ENCODE peak calls at places on chromosomes 4 and X, in six cellular contexts. Z is NCI-H345; C is CD8-positive, alpha-beta memory T cell; I is stimulated activated CD8-positive, alpha-beta memory T cell treated with anti-CD3 and anti-CD28 coated beads, Interleukin-7, amount 100 ng/mL, for 1 hour; Q is stimulated activated naive B cell treated with anti-CD40 and anti-IgM and Interleukin-4, amounts not matched to agents 10 μg/mL and 1 μg/mL and 100 μg/mL, for 72 hours; E is aorta. F is an unnamed sample.
A peak's percentile ranks its signal among the peaks of the same experiment; 100 is the strongest.

GRCh38 chrX:143437439-143437838 is 79.8 kb downstream of the SPANXN3 start:
- DNase-seq in Z (peak; percentile 21), C (no peak), I (no peak), Q (no peak), E (no peak), F (no peak)

GRCh38 chr4:163542275-163542674 is 47.8 kb downstream of the TMA16 start:
- DNase-seq in Z (no peak), C (no peak), I (no peak), Q (no peak), E (no peak), F (no peak)

GRCh38 chr4:52979020-52979419 is 116.9 kb downstream of the RASL11B start:
- DNase-seq in Z (no peak), C (no peak), I (no peak), Q (no peak), E (no peak), F (no peak)

GRCh38 chr4:177332119-177332518 is 22.4 kb downstream of the NEIL3 start:
- DNase-seq in Z (no peak), C (no peak), I (no peak), Q (no peak), E (no peak), F (no peak)

GRCh38 chrX:119201570-119201969 is 34.5 kb upstream of the PGRMC1 start:
- DNase-seq in Z (no peak), C (no peak), I (no peak), Q (no peak), E (no peak), F (no peak)

GRCh38 chrX:17024896-17025295 is 78.4 kb downstream of the REPS2 start:
- DNase-seq in Z (no peak), C (no peak), I (no peak), Q (no peak), E (no peak), F (no peak)

GRCh38 chrX:36684053-36684452 is 324.1 kb upstream of the FAM47C start:
- DNase-seq in Z (no peak), C (no peak), I (no peak), Q (no peak), E (no peak), F (no peak)

GRCh38 chrX:11188664-11189063 is 77.5 kb downstream of the HCCS start:
- DNase-seq in Z (no peak), C (no peak), I (no peak), Q (no peak), E (no peak), F (no peak)

GRCh38 chr4:185717018-185717726 is 94.8 kb downstream of the SORBS2 start:
- DNase-seq in Z (no peak), C (no peak), I (no peak), Q (no peak), E (no peak), F (no peak)

GRCh38 chr4:18389118-18389517 is 367.6 kb upstream of the LCORL start:
- DNase-seq in Z (no peak), C (no peak), I (no peak), Q (no peak), E (no peak), F (no peak)

GRCh38 chr4:138948918-138949317 is 66.7 kb upstream of the NOCT start:
- DNase-seq in Z (no peak), C (no peak), I (no peak), Q (no peak), E (no peak), F (no peak)

GRCh38 chr4:143402776-143403550 is 66.3 kb downstream of the GAB1 start:
- DNase-seq in Z (no peak), C (no peak), I (no peak), Q (no peak), E (no peak), F (no peak)

GRCh38 chrX:23819385-23820234 is 36.6 kb downstream of the SAT1 start:
- DNase-seq in Z (no peak), C (no peak), I (no peak), Q (no peak), E (no peak), F (no peak)

GRCh38 chrX:19514791-19515614 is at the start of gene MAP3K15:
- DNase-seq in Z (peak; percentile 29), C (no peak), I (no peak), Q (peak; percentile 2), E (no peak), F (no peak)

GRCh38 chr4:99763635-99764101 is 53.0 kb upstream of the DAPP1 start:
- DNase-seq in Z (peak; percentile 2), C (no peak), I (no peak), Q (no peak), E (no peak), F (no peak)

GRCh38 chr4:92334716-92335350 is 31.1 kb downstream of the GRID2 start:
- DNase-seq in Z (no peak), C (no peak), I (no peak), Q (no peak), E (no peak), F (no peak)

GRCh38 chr4:84901173-84901572 is 65.3 kb downstream of the WDFY3 start:
- DNase-seq in Z (no peak), C (no peak), I (no peak), Q (no peak), E (no peak), F (no peak)

GRCh38 chrX:39261446-39262147 is 460.3 kb downstream of the MID1IP1 start:
- DNase-seq in Z (peak; percentile 32), C (no peak), I (no peak), Q (no peak), E (no peak), F (no peak)

GRCh38 chrX:49166914-49167739 is 4.6 kb downstream of the MAGIX start:
- DNase-seq in Z (no peak), C (peak; percentile 76), I (peak; percentile 35), Q (peak; percentile 55), E (peak; percentile 94), F (peak; percentile 55)

GRCh38 chrX:71617742-71618141 is 569 bp downstream of the CXCR3 start:
- DNase-seq in Z (no peak), C (no peak), I (no peak), Q (no peak), E (no peak), F (no peak)

GRCh38 chr4:3037957-3038451 is 36.3 kb downstream of the HTT-AS start:
- DNase-seq in Z (no peak), C (no peak), I (no peak), Q (no peak), E (peak; percentile 78), F (no peak)

GRCh38 chr4:38313175-38313574 is 350.8 kb upstream of the KLF3 start:
- DNase-seq in Z (peak; percentile 58), C (no peak), I (no peak), Q (no peak), E (no peak), F (no peak)

GRCh38 chr4:10691651-10692050 is 7.1 kb upstream of the CLNK start:
- DNase-seq in Z (no peak), C (no peak), I (no peak), Q (no peak), E (no peak), F (no peak)